ENCODE peak calls at places on chromosomes 13 and 19, in five cellular contexts. X, V, D, C and L are unnamed samples.

GRCh38 chr19:40348961-40349507 is 539 bp downstream of the PLD3 start:
- DNase-seq in C (peak; percentile 11), V (peak; percentile 48), D (peak; percentile 77), X (no peak), L (peak; percentile 12)

GRCh38 chr19:8257052-8257443 is 47.9 kb downstream of the CERS4 start:
- DNase-seq in X (no peak), C (no peak), V (no peak), D (no peak), L (no peak)

GRCh38 chr13:45823583-45823982 is 28.0 kb downstream of the SIAH3 start:
- DNase-seq in X (no peak), V (no peak), C (no peak), D (no peak), L (no peak)

GRCh38 chr19:55080121-55080914 is 4.6 kb downstream of the EPS8L1 start:
- DNase-seq in V (no peak), C (no peak), X (no peak), D (peak; percentile 75), L (peak; percentile 47)

GRCh38 chr13:32211788-32212187 is 103.4 kb downstream of the ZAR1L start:
- DNase-seq in C (no peak), V (peak; percentile 24), D (peak; percentile 92), X (no peak), L (no peak)

GRCh38 chr13:100362371-100362770 is 226.2 kb downstream of the GGACT start:
- DNase-seq in V (no peak), X (no peak), C (no peak), D (no peak), L (no peak)

GRCh38 chr13:32905864-32906180 is 110.4 kb upstream of the KL start:
- DNase-seq in D (no peak), V (no peak), C (peak; percentile 14), X (no peak), L (no peak)

GRCh38 chr19:14916848-14917247 is 24.4 kb upstream of the OR7C2 start:
- DNase-seq in V (no peak), X (no peak), D (no peak), C (no peak), L (no peak)

GRCh38 chr19:30406220-30406944 is 34.2 kb downstream of the ZNF536 start:
- DNase-seq in V (no peak), C (no peak), D (no peak), X (no peak), L (no peak)

GRCh38 chr13:39130298-39130697 is 92.0 kb downstream of the NHLRC3 start:
- DNase-seq in C (no peak), V (no peak), D (no peak), X (peak; percentile 6), L (no peak)

GRCh38 chr19:41993612-41994483 is at the start of gene ATP1A3:
- DNase-seq in C (peak; percentile 66), D (peak; percentile 33), X (peak; percentile 28), V (no peak), L (peak; percentile 69)

GRCh38 chr13:48539550-48539949 is 6.7 kb upstream of the RCBTB2 start:
- DNase-seq in V (peak; percentile 33), C (no peak), X (no peak), D (no peak), L (no peak)

GRCh38 chr19:18961767-18962423 is 20.9 kb upstream of the HOMER3 start:
- DNase-seq in C (no peak), X (no peak), V (no peak), D (no peak), L (no peak)

GRCh38 chr13:94061316-94061715 is 418.2 kb downstream of the DCT start:
- DNase-seq in V (no peak), D (peak; percentile 23), X (no peak), C (no peak), L (no peak)

GRCh38 chr13:106372199-106373160 is 163.0 kb downstream of the EFNB2 start:
- DNase-seq in V (no peak), X (no peak), D (peak; percentile 57), C (no peak), L (no peak)

GRCh38 chr13:94427313-94427712 is 52.2 kb downstream of the DCT start:
- DNase-seq in D (no peak), X (no peak), C (no peak), V (no peak), L (no peak)

GRCh38 chr13:32234914-32235313 is 80.2 kb downstream of the ZAR1L start:
- DNase-seq in C (no peak), D (no peak), V (no peak), X (no peak), L (no peak)

GRCh38 chr13:33349314-33349995 is 63.9 kb upstream of the STARD13 start:
- DNase-seq in C (no peak), V (peak; percentile 18), D (peak; percentile 77), X (no peak), L (no peak)

GRCh38 chr19:39110263-39110967 is 15.2 kb upstream of the PAK4 start:
- DNase-seq in X (peak; percentile 28), V (peak; percentile 46), C (peak; percentile 46), D (peak; percentile 41), L (peak; percentile 57)

GRCh38 chr13:49220856-49221614 is 897 bp downstream of the MLNR start:
- DNase-seq in C (no peak), V (no peak), D (no peak), X (no peak), L (no peak)

GRCh38 chr19:50912727-50913716 is 1.8 kb upstream of the KLK4 start:
- DNase-seq in X (no peak), C (no peak), D (no peak), V (no peak), L (no peak)

GRCh38 chr13:100338265-100338664 is 249.4 kb downstream of the PCCA start:
- DNase-seq in V (no peak), X (no peak), D (no peak), C (no peak), L (no peak)

GRCh38 chr13:95784891-95785290 is 108.0 kb downstream of the DNAJC3 start:
- DNase-seq in C (no peak), V (no peak), X (no peak), D (peak; percentile 73), L (no peak)

DNA sequence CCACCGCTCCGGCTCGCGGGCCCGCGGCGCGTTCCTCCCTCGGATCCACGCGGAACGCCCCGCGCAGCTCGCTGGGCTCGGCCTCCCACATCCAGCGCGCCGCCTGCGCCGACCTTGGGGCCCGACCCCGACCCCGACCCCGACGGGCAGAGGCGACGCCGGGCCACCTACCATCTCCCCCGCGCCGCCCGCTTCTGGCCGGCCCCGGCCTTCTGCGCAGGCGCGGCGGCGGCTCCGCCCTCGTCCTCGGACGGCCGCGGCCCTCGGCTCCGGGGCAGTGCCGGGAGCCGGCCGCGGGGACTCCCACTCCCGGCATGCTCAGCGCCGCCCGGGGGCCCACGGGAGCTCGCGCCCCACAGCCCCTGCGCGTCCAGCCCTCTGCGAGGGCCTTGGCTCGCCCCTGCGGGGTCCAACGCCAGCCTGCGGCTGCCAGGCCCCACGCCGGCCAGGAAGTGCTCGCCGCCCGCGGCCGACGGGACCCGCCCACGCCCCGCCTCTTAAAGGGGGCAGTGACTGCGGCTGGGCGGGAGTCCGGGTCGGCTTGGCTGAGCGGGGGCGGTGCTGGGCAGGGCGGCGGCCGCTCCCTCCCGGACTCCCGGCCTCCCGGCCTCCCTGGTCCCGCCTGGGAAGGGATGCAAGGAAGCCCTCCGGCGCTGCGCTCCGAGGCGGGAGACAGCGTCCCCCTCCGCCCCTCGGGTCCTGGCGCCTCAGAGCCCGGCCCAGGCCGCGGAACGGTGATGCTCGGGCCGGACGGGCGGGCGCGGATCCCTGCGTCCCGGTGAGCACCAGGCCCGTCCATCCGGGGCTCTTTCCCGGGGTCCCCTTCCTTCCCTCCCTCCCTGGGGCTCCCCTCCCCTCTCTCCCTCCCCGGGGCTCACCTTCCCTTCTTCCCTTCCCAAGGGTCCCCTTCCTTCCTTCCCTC is at the start of gene DCUN1D2:
- DNase-seq in C (peak; percentile 90), D (peak; percentile 94), V (peak; percentile 94), X (peak; percentile 71), L (peak; percentile 90)
- H3K4me1 ChIP-seq in C (peaks cover 14% of the 10 kb centered on the region), D (peaks cover 17% of the 10 kb centered on the region), V (peaks cover 58% of the 10 kb centered on the region), X (peaks cover 9% of the 10 kb centered on the region), L (peaks cover 9% of the 10 kb centered on the region)

GRCh38 chr13:110405597-110406450 is 98.7 kb downstream of the COL4A2 start:
- DNase-seq in X (no peak), V (no peak), D (peak; percentile 97), C (no peak), L (no peak)

GRCh38 chr13:110409581-110409992 is 102.5 kb downstream of the COL4A2 start:
- DNase-seq in V (no peak), X (no peak), D (peak; percentile 93), C (no peak), L (no peak)

GRCh38 chr13:110408286-110408685 is 101.2 kb downstream of the COL4A2 start:
- DNase-seq in V (no peak), D (peak; percentile 33), X (no peak), C (no peak), L (no peak)

GRCh38 chr13:110407021-110407420 is 99.9 kb downstream of the COL4A2 start:
- DNase-seq in C (no peak), X (no peak), D (peak; percentile 25), V (no peak), L (no peak)

GRCh38 chr13:110407531-110407930 is 100.4 kb downstream of the COL4A2 start:
- DNase-seq in V (no peak), X (no peak), C (no peak), D (no peak), L (no peak)
- H3K4me1 ChIP-seq in V (peaks cover 32% of the 10 kb centered on the region), X (peaks cover 7% of the 10 kb centered on the region), C (no peaks in the 10 kb centered on the region), D (peaks cover 57% of the 10 kb centered on the region), L (no peaks in the 10 kb centered on the region)

GRCh38 chr19:1263198-1263597 is 5.9 kb upstream of the CIRBP start:
- DNase-seq in D (no peak), C (no peak), V (no peak), X (no peak), L (no peak)

GRCh38 chr19:1260749-1261511 is 8.2 kb upstream of the CIRBP start:
- DNase-seq in X (peak; percentile 92), D (peak; percentile 95), C (peak; percentile 99), V (peak; percentile 94), L (peak; percentile 97)

GRCh38 chr19:1261863-1262686 is 7.1 kb upstream of the CIRBP start:
- DNase-seq in V (peak; percentile 93), D (peak; percentile 54), C (no peak), X (no peak), L (no peak)

GRCh38 chr19:1261512-1261862 is 7.6 kb upstream of the CIRBP start:
- DNase-seq in D (peak; percentile 54), X (no peak), V (no peak), C (no peak), L (no peak)

DNA sequence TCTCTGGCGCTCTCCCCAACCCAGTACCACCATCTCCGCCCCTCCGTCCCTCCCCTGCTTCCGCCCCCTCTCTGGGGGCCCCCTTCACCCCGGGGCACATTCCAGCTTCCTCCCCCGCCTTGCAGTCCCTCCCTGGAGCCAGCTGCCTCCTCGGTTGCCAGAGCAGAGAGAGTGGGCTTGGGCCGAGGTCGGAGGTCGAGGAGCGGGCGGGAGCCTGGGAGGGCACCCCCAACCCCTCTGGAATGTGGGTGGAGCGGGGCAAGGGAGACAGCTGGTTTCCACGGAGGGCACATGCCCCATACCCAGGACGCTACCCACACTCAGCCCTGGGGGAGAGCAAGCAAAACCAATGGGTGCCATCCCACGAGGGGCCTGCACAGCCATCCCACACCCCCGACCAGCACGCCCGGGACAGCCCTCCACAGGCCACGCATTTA is 6.4 kb upstream of the CIRBP start:
- DNase-seq in V (no peak), D (no peak), C (no peak), X (no peak), L (no peak)
- H3K4me1 ChIP-seq in V (peaks cover 55% of the 10 kb centered on the region), D (peaks cover 80% of the 10 kb centered on the region), C (peaks cover 36% of the 10 kb centered on the region), X (peaks cover 48% of the 10 kb centered on the region), L (peaks cover 53% of the 10 kb centered on the region)

DNA sequence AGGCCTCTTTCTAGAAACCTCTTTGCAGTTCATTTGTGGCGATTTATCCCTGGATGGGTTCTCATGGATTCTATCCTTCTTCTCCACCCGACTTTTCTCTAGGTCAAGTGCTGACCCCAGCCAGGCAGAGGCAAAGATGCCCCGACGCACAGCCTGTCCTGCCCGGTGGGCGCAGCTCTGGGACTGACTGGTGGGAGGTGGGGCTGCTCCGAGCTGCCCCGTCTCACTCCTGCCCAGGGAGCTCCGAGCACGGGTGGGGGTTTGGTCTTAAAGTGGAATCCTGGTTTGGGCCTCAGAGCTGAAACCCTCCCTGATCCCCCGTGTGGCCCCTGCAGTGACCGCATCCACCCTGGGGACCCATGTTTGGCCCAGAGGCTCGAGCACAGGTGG is 44.5 kb downstream of the GAS6 start:
- DNase-seq in V (no peak), D (no peak), X (no peak), C (no peak), L (no peak)
- H3K4me1 ChIP-seq in V (peaks cover 33% of the 10 kb centered on the region), D (peaks cover 70% of the 10 kb centered on the region), X (peaks cover 6% of the 10 kb centered on the region), C (peaks cover 6% of the 10 kb centered on the region), L (peaks cover 10% of the 10 kb centered on the region)